ENCODE peak calls at places on chromosomes 4 and X, in nine cellular contexts. U is NCI-H2029 treated with DMSO at 0.1 percent for 48 hours; W is tibial artery; T is putamen; C is activated effector memory CD4-positive, alpha-beta T cell treated with Interleukin-2 at 50 U/mL for 16 hours; N is NCI-H510A; O is NCI-H1092 treated with DMSO at 0.1 percent for 48 hours; V is NB4; I is heart left ventricle. J is an unnamed sample.
A peak's percentile ranks its signal among the peaks of the same experiment; 100 is the strongest.

GRCh38 chrX:106791495-106791894 is 11.0 kb upstream of the TBC1D8B start:
- DNase-seq in U (no peak), W (no peak), T (no peak), C (no peak), N (no peak), O (no peak), V (peak; percentile 17), I (no peak), J (no peak)

GRCh38 chr4:3662516-3662915 is 103.7 kb upstream of the ADRA2C start:
- DNase-seq in U (no peak), W (no peak), T (no peak), C (no peak), N (no peak), O (no peak), V (no peak), I (no peak), J (no peak)

GRCh38 chr4:76307670-76308014 is 1.1 kb downstream of the STBD1 start:
- DNase-seq in U (no peak), W (no peak), T (no peak), C (no peak), N (no peak), O (no peak), V (no peak), I (peak; percentile 56), J (no peak)

GRCh38 chr4:7658297-7659204 is 223.8 kb upstream of the PSAPL1 start:
- DNase-seq in U (no peak), W (no peak), T (no peak), C (no peak), N (no peak), O (peak; percentile 50), V (no peak), I (no peak), J (no peak)

GRCh38 chr4:75306496-75306895 is 207.7 kb downstream of the RCHY1 start:
- DNase-seq in U (peak; percentile 5), W (no peak), T (no peak), C (no peak), N (no peak), O (no peak), V (no peak), I (no peak), J (no peak)

GRCh38 chr4:126899382-126899801 is 733.4 kb upstream of the INTU start:
- DNase-seq in U (no peak), W (no peak), T (no peak), C (no peak), N (no peak), O (peak; percentile 9), V (no peak), I (peak; percentile 58), J (no peak)

GRCh38 chr4:157514711-157515110 is 294.2 kb downstream of the GRIA2 start:
- DNase-seq in U (no peak), W (no peak), T (no peak), C (no peak), N (no peak), O (no peak), V (peak; percentile 3), I (no peak), J (no peak)

GRCh38 chr4:177281544-177281943 is 28.1 kb upstream of the NEIL3 start:
- DNase-seq in U (no peak), W (no peak), T (no peak), C (no peak), N (no peak), O (no peak), V (peak; percentile 80), I (no peak), J (no peak)

GRCh38 chr4:161189286-161190134 is 974.3 kb downstream of the FSTL5 start:
- DNase-seq in U (no peak), W (no peak), T (no peak), C (no peak), N (no peak), O (no peak), V (no peak), I (no peak), J (no peak)

GRCh38 chrX:2318371-2318770 is 182.4 kb downstream of the DHRSX start:
- DNase-seq in U (no peak), W (no peak), T (no peak), C (no peak), N (no peak), O (no peak), V (no peak), I (no peak), J (no peak)

GRCh38 chrX:17375631-17376380 is 806 bp downstream of the NHS start:
- DNase-seq in U (no peak), W (peak; percentile 64), T (no peak), C (no peak), N (peak; percentile 5), O (peak; percentile 46), V (no peak), I (peak; percentile 15), J (peak; percentile 67)

GRCh38 chrX:43595931-43596330 is 60.2 kb upstream of the MAOA start:
- DNase-seq in U (no peak), W (no peak), T (no peak), C (no peak), N (no peak), O (no peak), V (no peak), I (no peak), J (no peak)

GRCh38 chrX:68498044-68498507 is 775 bp upstream of the YIPF6 start:
- DNase-seq in U (no peak), W (no peak), T (no peak), C (no peak), N (peak; percentile 17), O (no peak), V (no peak), I (no peak), J (no peak)

GRCh38 chrX:43861750-43862149 is 20.5 kb downstream of the MAOB start:
- DNase-seq in U (no peak), W (no peak), T (no peak), C (no peak), N (no peak), O (no peak), V (no peak), I (peak; percentile 31), J (no peak)

GRCh38 chrX:116417968-116418367 is 18.4 kb upstream of the SLC6A14 start:
- DNase-seq in U (no peak), W (no peak), T (no peak), C (no peak), N (no peak), O (no peak), V (no peak), I (no peak), J (no peak)

GRCh38 chr4:130043796-130044195 is 947.8 kb downstream of the C4orf33 start:
- DNase-seq in U (no peak), W (no peak), T (no peak), C (no peak), N (no peak), O (no peak), V (no peak), I (no peak), J (no peak)

GRCh38 chrX:13198762-13199064 is 121.1 kb downstream of the ATXN3L start:
- DNase-seq in U (no peak), W (no peak), T (no peak), C (no peak), N (no peak), O (no peak), V (no peak), I (no peak), J (no peak)

GRCh38 chr4:140049924-140050681 is 103.9 kb downstream of the MAML3 start:
- DNase-seq in U (peak; percentile 36), W (no peak), T (peak; percentile 14), C (no peak), N (peak; percentile 11), O (peak; percentile 83), V (peak; percentile 50), I (no peak), J (no peak)

GRCh38 chr4:11073621-11074051 is 355.1 kb downstream of the HS3ST1 start:
- DNase-seq in U (no peak), W (peak; percentile 71), T (no peak), C (no peak), N (no peak), O (no peak), V (peak; percentile 17), I (peak; percentile 30), J (no peak)

GRCh38 chr4:165383757-165384156 is 4.9 kb downstream of the CPE start:
- DNase-seq in U (no peak), W (no peak), T (no peak), C (no peak), N (no peak), O (no peak), V (no peak), I (no peak), J (no peak)